ENCODE peak calls at places on chromosome 1, in seven cellular contexts. I, S, F, Z, R, G and V are unnamed samples.

GRCh38 chr1:32871364-32872188 is 864 bp upstream of the FNDC5 start:
- DNase-seq in G (peak), S (no peak), R (no peak), F (no peak), I (no peak), Z (no peak), V (no peak)

GRCh38 chr1:55245781-55246180 is 30.6 kb upstream of the USP24 start:
- DNase-seq in Z (no peak), I (no peak), G (no peak), F (peak), S (no peak), R (no peak), V (no peak)

GRCh38 chr1:211918665-211919414 is 88.3 kb upstream of the LPGAT1 start:
- DNase-seq in Z (no peak), I (no peak), R (no peak), F (no peak), S (no peak), G (no peak), V (no peak)

GRCh38 chr1:118147542-118147941 is 37.5 kb downstream of the SPAG17 start:
- DNase-seq in I (no peak), Z (no peak), R (no peak), G (no peak), S (no peak), F (peak), V (no peak)

GRCh38 chr1:245894843-245895242 is 612.2 kb downstream of the SMYD3 start:
- DNase-seq in G (no peak), Z (no peak), R (no peak), I (no peak), F (no peak), S (no peak), V (no peak)

GRCh38 chr1:151790940-151791651 is 796 bp upstream of the TDRKH start:
- DNase-seq in S (no peak), R (peak), I (peak), G (no peak), Z (peak), F (no peak), V (peak)

GRCh38 chr1:12709696-12710095 is 6.2 kb upstream of the AADACL3 start:
- DNase-seq in S (no peak), R (no peak), Z (no peak), F (no peak), I (no peak), G (no peak), V (no peak)

GRCh38 chr1:227560814-227561213 is 2.5 kb upstream of the ZNF678 start:
- DNase-seq in G (no peak), R (no peak), F (no peak), S (no peak), I (no peak), Z (no peak), V (no peak)

GRCh38 chr1:15328245-15328784 is 81.3 kb downstream of the FHAD1 start:
- DNase-seq in F (no peak), Z (no peak), G (no peak), R (no peak), S (no peak), I (no peak), V (no peak)

GRCh38 chr1:44436401-44437394 is 31.6 kb downstream of the RNF220 start:
- DNase-seq in I (no peak), R (no peak), S (no peak), F (no peak), G (no peak), Z (no peak), V (no peak)

GRCh38 chr1:45429543-45430159 is 61.3 kb downstream of the TESK2 start:
- DNase-seq in F (no peak), S (no peak), R (no peak), I (no peak), G (no peak), Z (no peak), V (no peak)

GRCh38 chr1:220825819-220826551 is 39.3 kb downstream of the MTARC1 start:
- DNase-seq in G (no peak), Z (no peak), R (no peak), S (no peak), F (no peak), I (no peak), V (no peak)

DNA sequence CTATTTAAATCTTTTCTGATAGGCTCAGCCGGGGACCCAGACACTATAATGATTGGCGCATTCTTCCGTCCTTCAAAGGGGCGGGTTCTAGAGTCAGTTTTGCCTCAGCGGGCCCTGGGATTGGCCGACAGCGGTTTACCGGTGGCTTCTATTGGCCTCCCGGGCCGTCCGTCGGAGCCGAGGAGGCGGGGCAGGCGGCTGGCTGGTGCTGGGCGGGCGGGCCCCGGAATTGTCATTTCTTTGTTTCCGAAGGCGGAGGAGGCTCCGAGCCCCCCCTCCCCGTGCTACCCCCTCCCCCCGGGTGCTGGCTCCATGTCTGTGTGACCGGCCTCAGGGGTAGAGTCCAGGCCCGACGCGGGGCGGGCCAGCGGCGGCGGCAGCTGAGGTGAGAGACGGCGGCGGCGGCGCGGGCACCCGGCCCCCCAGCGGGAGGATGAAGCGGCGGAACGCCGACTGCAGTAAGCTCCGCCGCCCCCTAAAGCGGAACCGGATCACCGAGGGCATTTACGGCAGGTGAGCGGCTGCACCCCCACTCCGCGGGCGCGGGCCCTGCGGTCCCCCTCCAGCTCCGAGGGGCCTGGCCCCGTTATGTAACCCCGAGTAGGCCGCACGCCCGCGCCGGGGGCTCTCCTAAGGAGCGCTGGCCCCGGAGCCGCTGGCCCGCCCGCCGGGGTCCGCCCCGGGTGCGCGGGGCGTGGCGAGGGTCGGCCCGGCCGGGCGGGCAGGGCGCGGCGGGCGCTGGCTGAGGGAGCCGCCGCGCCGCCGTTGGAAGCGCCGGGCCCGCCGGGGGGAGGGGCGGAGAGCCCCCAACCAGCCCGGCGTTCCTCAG is at the start of gene MACO1:
- DNase-seq in G (peak), Z (peak), S (peak), F (peak), I (peak), R (peak), V (peak)
- TF ChIP-seq CTCF in G (no peak), Z (no peak), S (no peak), F (no peak), I (no peak), R (no peak), V (no peak)

DNA sequence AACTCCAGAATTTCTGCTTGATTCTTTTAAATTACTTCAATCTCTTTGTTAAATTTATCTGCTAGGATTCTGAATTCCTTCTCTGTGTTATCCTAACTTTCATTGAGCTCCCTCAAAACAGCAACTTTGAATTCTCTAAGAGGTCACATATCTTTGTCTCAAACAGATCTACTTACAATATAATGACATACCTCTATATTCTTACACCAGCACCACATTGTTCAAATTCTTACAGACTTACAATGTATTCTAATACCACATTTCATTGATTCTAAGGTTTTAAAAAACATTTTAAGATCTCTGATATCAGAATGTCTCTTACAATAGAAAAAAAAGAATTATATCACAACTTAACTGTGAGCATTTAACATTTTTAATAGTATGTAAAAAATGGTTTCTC is 77.4 kb downstream of the DIRAS3 start:
- DNase-seq in I (no peak), G (no peak), R (no peak), S (no peak), F (no peak), Z (no peak), V (no peak)
- TF ChIP-seq CTCF in I (no peak), G (no peak), R (no peak), S (no peak), F (no peak), Z (no peak), V (no peak)

DNA sequence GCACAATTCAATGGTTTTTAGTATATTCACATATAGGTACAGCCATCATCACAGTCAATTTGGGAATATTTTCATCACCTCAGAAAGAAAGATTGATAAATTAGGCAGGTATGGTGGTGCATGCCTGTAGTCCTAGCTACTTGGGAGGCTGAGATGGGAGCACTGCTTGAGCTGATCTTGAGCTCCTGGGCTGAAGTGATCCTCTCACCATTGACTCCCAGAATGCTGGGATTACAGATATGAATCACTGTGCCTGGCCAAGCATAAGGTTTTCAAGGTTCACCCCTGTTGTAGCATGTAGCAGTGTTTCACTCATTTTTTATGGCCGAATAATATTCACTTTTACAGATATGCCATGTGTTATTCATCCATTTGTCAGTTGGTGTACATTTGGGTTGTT is 44.7 kb upstream of the MTF2 start:
- DNase-seq in R (no peak), Z (no peak), S (no peak), F (no peak), I (no peak), G (no peak), V (no peak)
- TF ChIP-seq CTCF in R (no peak), Z (no peak), S (no peak), F (no peak), I (no peak), G (no peak), V (no peak)

DNA sequence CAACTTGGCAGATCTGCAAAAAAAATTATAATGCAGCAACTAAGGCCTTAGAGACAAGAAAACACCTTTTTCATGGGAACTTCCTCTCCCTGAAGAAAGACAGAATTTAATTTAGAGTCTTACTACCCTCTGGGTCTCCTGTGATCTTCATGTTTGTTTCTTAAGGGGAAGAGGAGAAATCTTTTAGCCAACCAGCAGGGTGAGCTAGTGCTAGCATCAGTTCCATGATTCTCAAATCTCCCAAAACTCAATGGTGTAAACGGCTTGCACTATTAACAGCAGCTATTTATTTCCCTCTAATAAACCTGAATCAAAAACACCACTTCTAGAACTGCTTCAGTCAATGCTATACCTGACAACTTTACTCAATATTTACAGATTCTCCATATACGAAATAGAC is 3.8 kb downstream of the ZNF644 start:
- DNase-seq in S (no peak), R (no peak), I (no peak), F (peak), G (no peak), Z (no peak), V (no peak)
- TF ChIP-seq CTCF in S (no peak), R (peak), I (no peak), F (peak), G (no peak), Z (no peak), V (peak)

GRCh38 chr1:189708674-189709073 is 769.0 kb downstream of the BRINP3 start:
- DNase-seq in G (no peak), I (no peak), S (no peak), R (no peak), Z (peak), F (no peak), V (peak)
- TF ChIP-seq CTCF in G (no peak), I (no peak), S (no peak), R (no peak), Z (no peak), F (no peak), V (no peak)

GRCh38 chr1:1597275-1597930 is 2.5 kb downstream of the FNDC10 start:
- DNase-seq in G (no peak), I (no peak), R (no peak), S (no peak), F (no peak), Z (peak), V (no peak)
- TF ChIP-seq CTCF in G (no peak), I (peak), R (peak), S (no peak), F (no peak), Z (no peak), V (peak)

DNA sequence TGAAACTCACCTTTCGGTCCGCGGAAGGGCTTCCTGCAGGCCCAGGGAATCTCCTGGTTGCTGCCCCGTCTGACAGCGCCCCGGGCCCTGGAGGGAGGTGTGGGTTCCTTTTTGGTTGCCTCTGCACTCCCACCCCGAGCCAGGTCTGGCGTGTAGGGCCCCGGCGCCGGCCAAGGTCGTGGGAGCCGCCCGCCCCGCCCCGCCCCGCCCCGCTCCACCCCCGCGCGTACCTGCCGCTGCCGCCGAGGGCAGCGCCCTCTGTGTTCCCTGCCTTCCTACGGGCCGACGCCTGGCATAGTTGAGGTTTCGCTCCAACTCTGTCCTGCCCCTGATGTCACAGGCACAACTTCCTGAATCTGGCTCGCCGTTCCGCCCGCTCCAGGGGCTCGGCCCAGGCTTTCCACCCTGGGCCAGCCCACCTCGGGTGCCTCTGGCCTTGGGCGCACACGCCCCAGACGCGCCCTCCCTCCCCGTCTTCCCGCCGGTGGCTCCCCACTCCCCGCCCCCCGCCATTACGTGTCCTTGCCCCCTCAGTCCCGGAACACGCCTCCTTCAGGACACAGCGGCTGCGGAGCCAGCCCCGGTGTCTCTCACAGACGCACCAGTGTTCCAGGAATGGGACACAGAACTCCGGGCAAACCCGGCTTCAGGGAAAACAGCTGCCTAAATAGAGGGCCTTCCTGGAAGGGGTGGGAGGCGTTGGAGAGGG is at the start of gene KIAA0040:
- DNase-seq in I (peak), R (peak), F (peak), G (peak), Z (peak), S (peak), V (peak)
- TF ChIP-seq CTCF in I (no peak), R (no peak), F (no peak), G (no peak), Z (no peak), S (no peak), V (no peak)

DNA sequence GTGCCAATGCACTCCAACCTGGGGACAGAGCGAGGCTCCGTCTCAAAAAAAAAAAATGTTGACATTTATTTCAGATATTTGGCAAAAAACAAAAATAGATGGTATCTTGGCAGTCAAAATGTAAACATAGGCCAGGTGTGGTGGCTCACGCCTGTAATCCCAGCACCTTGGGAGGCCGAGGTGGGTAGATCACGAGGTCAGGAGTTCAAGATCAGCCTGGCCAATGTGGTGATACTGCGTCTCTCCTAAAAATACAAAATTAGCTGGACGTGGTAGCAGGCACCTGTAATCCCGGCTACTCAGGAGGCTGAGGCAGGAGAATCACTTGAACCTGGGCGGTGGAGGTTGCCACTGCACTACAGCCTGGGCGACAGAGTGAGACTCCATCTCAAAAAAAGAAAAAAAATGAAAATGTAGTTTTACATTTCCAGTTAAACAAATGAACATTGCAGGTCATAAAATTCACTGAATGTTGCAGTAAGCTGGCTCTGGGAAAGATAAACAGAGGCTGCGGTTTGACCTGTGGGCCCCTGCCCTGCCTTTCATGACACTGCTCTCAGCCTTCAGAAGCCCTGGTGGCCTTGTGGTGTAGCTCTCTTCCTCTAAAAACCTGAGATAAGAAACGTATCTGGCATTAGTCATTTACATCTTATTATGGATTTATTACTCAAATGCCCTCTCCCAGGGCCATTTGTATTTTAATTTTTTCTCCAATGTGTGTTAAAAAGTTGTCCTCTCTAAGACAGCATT is 12.2 kb upstream of the SLC44A3 start:
- DNase-seq in S (peak), I (no peak), G (no peak), R (no peak), F (peak), Z (no peak), V (no peak)
- TF ChIP-seq CTCF in S (no peak), I (no peak), G (no peak), R (no peak), F (no peak), Z (no peak), V (no peak)